ENCODE peak calls at places on chromosomes 1 and 21, in eight cellular contexts. B, Q, M, I, O, A, E and G are unnamed samples.

GRCh38 chr21:39518845-39519205 is 67.1 kb downstream of the SH3BGR start:
- DNase-seq in Q (no peak), B (no peak), A (no peak), M (no peak), E (no peak), O (no peak), I (no peak), G (no peak)

GRCh38 chr1:244165021-244165420 is 113.9 kb downstream of the ZBTB18 start:
- DNase-seq in I (no peak), M (no peak), O (no peak), Q (no peak), B (no peak), A (no peak), E (no peak), G (no peak)

GRCh38 chr1:19044975-19045831 is 88.7 kb upstream of the IFFO2 start:
- DNase-seq in Q (no peak), O (no peak), B (no peak), M (peak; percentile 24), A (no peak), I (no peak), E (no peak), G (no peak)

GRCh38 chr1:54499097-54500029 is 48.7 kb upstream of the ACOT11 start:
- DNase-seq in A (no peak), O (no peak), M (no peak), E (no peak), I (no peak), B (no peak), Q (peak; percentile 44), G (no peak)

GRCh38 chr1:234721476-234722266 is 111.7 kb upstream of the IRF2BP2 start:
- DNase-seq in O (no peak), M (peak; percentile 67), I (peak; percentile 97), Q (peak; percentile 63), B (no peak), E (peak; percentile 50), A (peak; percentile 94), G (no peak)

GRCh38 chr1:15573477-15573876 is 11.4 kb downstream of the AGMAT start:
- DNase-seq in E (no peak), I (no peak), O (no peak), B (no peak), Q (no peak), M (no peak), A (no peak), G (peak; percentile 28)

GRCh38 chr1:221169447-221169889 is 290.2 kb downstream of the HLX start:
- DNase-seq in O (no peak), I (no peak), B (no peak), E (no peak), Q (no peak), A (no peak), M (no peak), G (no peak)

GRCh38 chr21:43805275-43805800 is 16.0 kb downstream of the RRP1 start:
- DNase-seq in M (no peak), B (no peak), O (no peak), E (no peak), A (no peak), I (no peak), Q (no peak), G (no peak)

GRCh38 chr1:10685196-10685850 is 111.1 kb downstream of the CASZ1 start:
- DNase-seq in Q (no peak), E (no peak), B (no peak), M (no peak), I (no peak), A (no peak), O (no peak), G (no peak)

GRCh38 chr1:96980448-96980847 is 258.9 kb downstream of the PTBP2 start:
- DNase-seq in O (no peak), A (no peak), B (no peak), E (no peak), I (no peak), Q (no peak), M (no peak), G (no peak)

GRCh38 chr1:3187415-3188149 is 118.6 kb downstream of the PRDM16 start:
- DNase-seq in E (no peak), Q (no peak), I (no peak), B (no peak), O (no peak), A (no peak), M (no peak), G (no peak)

DNA sequence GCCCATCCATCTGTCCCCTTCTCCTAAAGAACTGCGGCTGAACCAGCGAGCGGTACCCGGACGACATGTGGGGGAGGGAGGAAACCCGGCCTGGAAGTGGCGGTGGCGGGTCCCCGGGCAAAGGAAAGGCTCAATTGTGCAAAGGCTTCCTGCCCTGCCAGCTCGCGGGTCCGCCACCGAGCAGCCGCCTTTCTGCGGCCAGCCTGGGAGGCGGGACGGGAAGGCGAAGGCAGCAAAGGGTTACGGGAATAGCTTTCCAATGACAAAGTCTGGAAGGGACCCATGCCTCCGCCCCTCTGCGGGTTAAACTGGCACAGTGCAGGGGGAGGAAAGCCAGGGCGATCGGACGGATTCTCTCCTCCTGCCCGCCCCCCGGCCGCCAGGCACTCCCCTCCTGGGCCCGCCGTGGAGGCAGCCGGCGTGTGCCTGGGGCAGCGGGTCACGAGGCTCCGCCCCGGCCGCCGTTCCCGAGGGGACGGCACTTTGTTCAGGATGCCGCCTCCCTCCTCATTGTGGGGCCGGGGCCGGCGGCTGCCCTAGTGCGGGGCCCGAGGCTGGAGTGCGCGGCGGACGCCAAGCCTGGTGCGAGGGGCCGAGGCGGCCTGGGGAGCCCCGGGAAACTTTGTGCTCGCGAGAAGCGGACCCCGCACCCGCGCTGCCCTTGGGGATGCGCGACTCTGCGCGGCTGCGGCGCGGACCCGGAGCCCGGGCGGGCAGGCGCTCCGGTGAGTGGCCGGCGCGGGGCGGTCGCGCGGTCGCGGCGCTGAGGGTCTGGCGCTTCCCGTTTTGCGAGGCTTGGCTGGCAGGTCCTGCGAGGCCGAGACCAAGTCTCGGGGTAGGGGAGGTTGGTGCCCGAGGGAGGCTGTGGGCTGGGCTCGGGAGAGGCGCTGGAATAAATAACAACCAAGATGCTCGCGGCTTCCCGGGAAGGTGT is at the start of gene NAV1:
- DNase-seq in E (peak; percentile 51), O (no peak), B (peak; percentile 52), Q (peak; percentile 49), M (peak; percentile 83), A (no peak), I (no peak), G (peak; percentile 83)
- TF ChIP-seq POLR2A in E (peak; percentile 76), O (peak; percentile 77), B (no peak), Q (peak; percentile 30), M (no peak), A (peak; percentile 46), I (no peak), G (peak; percentile 78)

GRCh38 chr1:143611159-143611558 is 360.6 kb downstream of the FAM72C start:
- DNase-seq in I (no peak), B (peak; percentile 11), A (no peak), Q (no peak), O (no peak), M (no peak), E (no peak), G (no peak)
- TF ChIP-seq CTCF in I (no peak), B (peak; percentile 18), A (no peak), Q (no peak), O (no peak), M (no peak), E (no peak), G (no peak)

GRCh38 chr1:153610334-153611023 is 2.5 kb downstream of the S100A16 start:
- DNase-seq in M (no peak), Q (no peak), A (no peak), B (peak; percentile 29), I (no peak), E (no peak), O (no peak), G (no peak)

GRCh38 chr1:153608089-153608672 is 4.8 kb downstream of the S100A16 start:
- DNase-seq in Q (no peak), B (peak; percentile 25), O (no peak), A (no peak), M (no peak), I (no peak), E (no peak), G (no peak)

GRCh38 chr1:153607381-153607780 is 5.6 kb downstream of the S100A16 start:
- DNase-seq in B (no peak), Q (no peak), E (no peak), A (no peak), I (no peak), M (no peak), O (no peak), G (no peak)

GRCh38 chr1:153609585-153609907 is 3.4 kb downstream of the S100A16 start:
- DNase-seq in E (no peak), Q (no peak), I (no peak), B (no peak), M (no peak), O (no peak), A (no peak), G (no peak)

GRCh38 chr1:153608742-153609584 is 4.0 kb downstream of the S100A16 start:
- DNase-seq in E (peak; percentile 72), A (no peak), M (peak; percentile 85), O (no peak), Q (no peak), B (peak; percentile 88), I (peak; percentile 96), G (peak; percentile 85)
- TF ChIP-seq POLR2A in E (peak; percentile 48), A (peak; percentile 35), M (no peak), O (no peak), Q (peak; percentile 48), B (peak; percentile 46), I (peak; percentile 82), G (no peak)

GRCh38 chr1:69305621-69306020 is 262.1 kb upstream of the LRRC7 start:
- DNase-seq in E (no peak), B (peak; percentile 12), Q (no peak), M (no peak), O (no peak), A (no peak), I (peak; percentile 2), G (no peak)
- TF ChIP-seq CTCF in E (no peak), B (no peak), Q (no peak), M (no peak), O (no peak), A (no peak), I (no peak), G (no peak)

GRCh38 chr21:32278518-32279376 is at the start of gene MIS18A:
- DNase-seq in O (peak; percentile 60), E (peak; percentile 91), Q (peak; percentile 98), A (peak; percentile 98), M (peak; percentile 95), B (peak; percentile 90), I (peak; percentile 89), G (peak; percentile 97)
- TF ChIP-seq POLR2A in O (peak; percentile 30), E (peak; percentile 59), Q (peak; percentile 72), A (no peak), M (no peak), B (peak; percentile 53), I (peak; percentile 89), G (no peak)